ENCODE peak calls at places on chromosomes 1 and 21, in four cellular contexts. M, T, H and C are unnamed samples.

GRCh38 chr1:25642710-25643109 is 26.1 kb downstream of the MAN1C1 start:
- DNase-seq in M (no peak), T (no peak), H (no peak), C (no peak)

GRCh38 chr21:15135867-15136629 is 71.2 kb upstream of the NRIP1 start:
- DNase-seq in M (no peak), T (no peak), H (no peak), C (no peak)

GRCh38 chr1:228691926-228692325 is 43.4 kb upstream of the RHOU start:
- DNase-seq in M (no peak), T (peak; percentile 35), H (peak; percentile 72), C (peak; percentile 72)

GRCh38 chr1:46495778-46496177 is 6.1 kb downstream of the DMBX1 start:
- DNase-seq in M (no peak), T (no peak), H (no peak), C (no peak)

GRCh38 chr1:221779771-221780170 is 37.9 kb upstream of the DUSP10 start:
- DNase-seq in M (no peak), T (no peak), H (no peak), C (no peak)

GRCh38 chr1:232414100-232414499 is 215.8 kb downstream of the SIPA1L2 start:
- DNase-seq in M (no peak), T (no peak), H (no peak), C (no peak)

GRCh38 chr1:179754031-179754624 is 11.0 kb downstream of the FAM163A start:
- DNase-seq in M (no peak), T (no peak), H (no peak), C (no peak)

GRCh38 chr1:31987231-31987630 is 26.4 kb upstream of the KHDRBS1 start:
- DNase-seq in M (peak; percentile 27), T (no peak), H (no peak), C (no peak)

GRCh38 chr1:107936498-107937481 is 28.2 kb downstream of the VAV3 start:
- DNase-seq in M (peak; percentile 22), T (no peak), H (no peak), C (no peak)

GRCh38 chr1:219798283-219799030 is 129.9 kb downstream of the SLC30A10 start:
- DNase-seq in M (no peak), T (no peak), H (no peak), C (no peak)

DNA sequence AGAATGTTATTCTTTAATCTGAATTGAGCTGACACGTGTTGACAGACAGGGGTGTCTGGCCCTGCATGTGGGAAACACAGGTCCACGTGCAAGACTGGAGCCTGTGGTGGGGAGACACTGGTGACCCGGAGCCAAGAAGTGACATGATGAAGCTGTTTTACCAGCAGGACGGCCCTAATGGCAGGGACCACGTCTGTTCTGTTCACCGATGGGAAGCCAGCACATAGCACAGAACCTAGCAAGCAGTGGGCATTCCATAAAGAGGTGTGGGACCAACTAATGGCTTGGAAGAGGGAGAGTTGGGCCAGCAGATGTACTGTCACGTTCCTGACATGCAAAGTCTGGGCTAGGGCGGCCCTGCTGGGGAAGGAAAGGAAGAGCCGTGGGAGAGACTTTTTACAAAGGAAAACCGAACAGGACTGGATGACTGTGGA is 15.3 kb downstream of the NAV1 start:
- DNase-seq in M (no peak), T (no peak), H (no peak), C (no peak)
- TF ChIP-seq HMGXB4 in M (no peak), T (no peak), H (no peak), C (no peak)

GRCh38 chr1:85569122-85569521 is 11.4 kb upstream of the CCN1 start:
- DNase-seq in M (no peak), T (no peak), H (no peak), C (no peak)
- TF ChIP-seq HMGXB4 in M (no peak), T (no peak), H (no peak), C (no peak)

DNA sequence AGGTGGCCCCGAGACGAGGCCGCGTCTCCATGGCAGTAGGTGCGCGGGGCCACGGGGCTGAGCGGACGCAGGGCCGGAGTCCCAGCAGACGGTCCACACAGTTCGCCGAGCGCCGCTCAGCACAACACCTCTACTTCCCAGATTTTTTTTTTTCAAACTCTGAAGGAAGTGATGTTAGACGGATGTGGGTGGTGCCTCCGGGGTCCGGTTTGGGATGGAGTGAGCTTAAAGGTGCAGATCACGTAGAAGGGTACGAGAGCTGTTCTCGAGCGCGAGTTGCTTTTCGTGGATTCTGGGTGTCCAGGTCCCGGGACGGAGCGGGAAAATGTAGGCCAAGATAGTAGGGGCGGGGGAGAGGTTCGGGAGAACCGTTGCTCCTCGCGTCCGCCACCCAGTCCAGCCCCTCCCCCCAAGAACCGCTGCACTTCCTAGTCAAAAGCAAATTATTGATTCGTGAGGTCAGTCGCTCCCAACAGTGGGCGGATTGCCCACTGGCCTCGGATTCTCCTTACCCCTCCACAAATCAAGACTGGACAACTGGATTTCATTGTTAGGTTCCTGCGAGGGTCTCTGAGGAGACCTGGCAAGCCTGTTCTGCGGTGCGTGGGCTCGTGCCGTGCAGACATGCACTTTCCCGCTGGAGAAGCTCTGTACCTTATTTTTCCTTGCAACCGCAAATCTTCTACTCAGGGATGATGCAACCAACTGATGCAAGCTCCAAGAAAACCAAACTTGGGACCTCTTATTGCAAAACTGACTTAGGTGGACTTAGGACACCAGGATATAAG is at the start of gene TXNDC12:
- DNase-seq in M (peak; percentile 76), T (peak; percentile 90), H (peak; percentile 95), C (peak; percentile 86)
- TF ChIP-seq HMGXB4 in M (no peak), T (no peak), H (peak; percentile 80), C (no peak)

DNA sequence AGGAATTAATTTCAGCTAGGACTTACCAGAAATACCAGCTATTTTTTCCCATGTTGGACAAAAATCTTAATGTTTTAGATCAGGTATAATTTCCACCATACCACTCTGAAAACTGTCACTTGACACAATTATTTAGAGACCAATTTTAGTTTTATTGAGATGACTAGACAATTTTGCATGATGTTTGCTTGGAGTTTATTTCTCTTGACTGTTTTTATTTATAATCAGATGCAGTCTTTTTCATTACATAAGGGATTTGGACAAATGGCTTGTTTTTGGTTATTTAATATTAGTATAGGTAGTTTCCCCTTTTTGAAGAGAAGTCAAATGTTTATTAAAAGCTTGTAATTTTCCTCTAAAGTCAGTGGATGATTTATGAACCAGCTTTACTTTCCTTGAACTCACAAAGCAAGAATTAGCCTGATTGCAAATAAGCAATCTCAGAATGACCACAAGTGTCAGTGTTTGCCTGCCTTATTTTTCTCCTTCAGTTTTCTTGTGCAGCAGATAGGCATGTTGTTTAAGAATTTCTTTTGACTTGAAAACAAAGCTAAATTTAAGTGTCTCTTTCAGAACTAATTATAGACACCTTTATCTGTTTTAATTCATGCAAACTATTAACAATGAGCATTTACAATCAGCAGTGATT is 3.8 kb upstream of the B3GALT2 start:
- DNase-seq in M (no peak), T (no peak), H (no peak), C (no peak)
- TF ChIP-seq HMGXB4 in M (no peak), T (no peak), H (no peak), C (no peak)

GRCh38 chr1:210711825-210712224 is 383.1 kb downstream of the HHAT start:
- DNase-seq in M (peak; percentile 21), T (no peak), H (no peak), C (no peak)

GRCh38 chr1:210709694-210710093 is 381.0 kb downstream of the HHAT start:
- DNase-seq in M (no peak), T (no peak), H (no peak), C (no peak)

DNA sequence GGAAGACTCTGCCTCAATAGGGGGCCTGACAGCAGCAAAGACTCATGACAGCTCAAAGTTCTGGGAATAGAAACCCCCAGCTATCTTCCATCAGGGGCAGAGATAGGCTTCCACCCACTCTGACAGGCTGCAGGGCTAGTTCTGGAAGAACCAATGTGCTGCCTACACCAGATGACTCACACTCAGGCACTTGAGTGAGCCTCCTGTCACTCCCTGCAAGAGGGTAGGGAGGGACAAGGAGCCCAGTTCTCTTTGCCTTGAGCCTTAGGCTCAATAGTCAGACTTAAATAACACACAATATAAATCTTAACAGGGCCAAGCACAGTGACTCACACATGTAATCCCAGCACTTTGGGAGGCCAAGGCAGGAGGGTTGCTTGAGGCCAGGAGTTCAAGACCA is 386.4 kb downstream of the HHAT start:
- DNase-seq in M (no peak), T (no peak), H (no peak), C (no peak)
- TF ChIP-seq HMGXB4 in M (no peak), T (no peak), H (no peak), C (no peak)

GRCh38 chr21:33940846-33941245 is 25.2 kb upstream of the ATP5PO start:
- DNase-seq in M (no peak), T (peak; percentile 4), H (no peak), C (no peak)
- TF ChIP-seq HMGXB4 in M (no peak), T (no peak), H (no peak), C (no peak)

DNA sequence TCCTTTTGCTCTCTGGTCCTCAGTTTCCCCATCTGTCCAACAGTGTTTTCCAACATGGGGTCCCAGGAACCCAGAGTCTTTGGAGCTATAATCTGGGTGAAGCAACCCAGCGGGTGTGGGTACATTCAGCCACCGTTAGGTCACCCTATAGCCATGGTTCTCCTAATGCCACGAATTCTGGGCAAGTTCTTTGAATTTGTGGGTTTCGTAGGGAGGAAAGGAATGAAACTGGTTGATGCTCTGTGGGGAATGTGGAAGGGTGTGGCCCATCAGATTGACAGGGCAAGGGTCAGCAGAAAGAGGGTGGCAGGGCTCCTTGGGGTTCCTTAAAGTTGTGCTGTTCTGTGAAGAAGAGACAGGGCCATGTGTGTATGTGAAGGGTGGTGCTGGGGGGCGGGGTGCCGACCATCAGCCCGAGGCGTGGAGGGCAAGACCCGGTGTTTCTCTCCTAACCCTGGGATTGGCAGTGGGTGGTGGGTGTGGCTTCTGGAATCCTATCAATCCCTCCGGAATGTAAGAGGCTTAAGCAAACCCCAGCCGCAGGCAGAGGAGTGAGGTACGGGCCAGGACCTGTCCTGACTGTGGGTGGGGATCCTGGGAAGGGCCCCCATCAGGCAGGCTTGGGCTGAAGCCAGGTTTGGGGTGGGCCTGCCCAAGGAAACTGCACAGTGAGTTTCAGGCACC is 35.4 kb upstream of the ZNF362 start:
- DNase-seq in M (peak; percentile 28), T (no peak), H (no peak), C (no peak)
- TF ChIP-seq HMGXB4 in M (no peak), T (no peak), H (no peak), C (no peak)